ENCODE peak calls at places on chromosomes 1 and 21, in four cellular contexts. One of them, this sample, is unnamed.
A peak's percentile ranks its signal among the peaks of the same experiment; 100 is the strongest.

GRCh38 chr1:201430790-201431189 is 9.3 kb upstream of the TNNI1 start:
- DNase-seq in astrocyte of the spinal cord: no peak
- DNase-seq in GM19239: no peak
- DNase-seq in T-helper 17 cell: no peak
- DNase-seq in this sample: no peak

GRCh38 chr1:52056937-52057231 is 789 bp downstream of the BTF3L4 start:
- DNase-seq in astrocyte of the spinal cord: no peak
- DNase-seq in GM19239: no peak
- DNase-seq in T-helper 17 cell: no peak
- DNase-seq in this sample: no peak

GRCh38 chr1:90948301-90948700 is 73.5 kb downstream of the ZNF644 start:
- DNase-seq in astrocyte of the spinal cord: no peak
- DNase-seq in GM19239: no peak
- DNase-seq in T-helper 17 cell: no peak
- DNase-seq in this sample: no peak

GRCh38 chr1:236051107-236051885 is 13.6 kb downstream of the NID1 start:
- DNase-seq in astrocyte of the spinal cord: peak; percentile 41
- DNase-seq in GM19239: no peak
- DNase-seq in T-helper 17 cell: no peak
- DNase-seq in this sample: no peak

GRCh38 chr1:208161005-208161404 is 83.2 kb downstream of the PLXNA2 start:
- DNase-seq in astrocyte of the spinal cord: no peak
- DNase-seq in GM19239: no peak
- DNase-seq in T-helper 17 cell: no peak
- DNase-seq in this sample: no peak

GRCh38 chr1:162855461-162856150 is 5.4 kb downstream of the CCDC190 start:
- DNase-seq in astrocyte of the spinal cord: peak; percentile 89
- DNase-seq in GM19239: no peak
- DNase-seq in T-helper 17 cell: no peak
- DNase-seq in this sample: no peak

GRCh38 chr1:87213126-87213496 is 115.6 kb upstream of the LMO4 start:
- DNase-seq in astrocyte of the spinal cord: no peak
- DNase-seq in GM19239: no peak
- DNase-seq in T-helper 17 cell: no peak
- DNase-seq in this sample: no peak

GRCh38 chr1:184890539-184890973 is 83.8 kb downstream of the NIBAN1 start:
- DNase-seq in astrocyte of the spinal cord: peak; percentile 46
- DNase-seq in GM19239: no peak
- DNase-seq in T-helper 17 cell: peak; percentile 38
- DNase-seq in this sample: peak; percentile 21

GRCh38 chr21:14260459-14260764 is 44.5 kb downstream of the RBM11 start:
- DNase-seq in astrocyte of the spinal cord: no peak
- DNase-seq in GM19239: no peak
- DNase-seq in T-helper 17 cell: no peak
- DNase-seq in this sample: no peak

GRCh38 chr1:23868848-23869450 is 859 bp upstream of the FUCA1 start:
- DNase-seq in astrocyte of the spinal cord: no peak
- DNase-seq in GM19239: no peak
- DNase-seq in T-helper 17 cell: no peak
- DNase-seq in this sample: peak; percentile 69

GRCh38 chr1:6030144-6030543 is 15.5 kb upstream of the KCNAB2 start:
- DNase-seq in astrocyte of the spinal cord: no peak
- DNase-seq in GM19239: no peak
- DNase-seq in T-helper 17 cell: no peak
- DNase-seq in this sample: no peak

GRCh38 chr1:84726593-84727275 is 36.5 kb upstream of the SSX2IP start:
- DNase-seq in astrocyte of the spinal cord: peak; percentile 33
- DNase-seq in GM19239: no peak
- DNase-seq in T-helper 17 cell: no peak
- DNase-seq in this sample: no peak

GRCh38 chr21:34031835-34032370 is 41.5 kb upstream of the MRPS6 start:
- DNase-seq in astrocyte of the spinal cord: no peak
- DNase-seq in GM19239: no peak
- DNase-seq in T-helper 17 cell: no peak
- DNase-seq in this sample: no peak

GRCh38 chr1:54364613-54365012 is 41.6 kb downstream of the SSBP3 start:
- DNase-seq in astrocyte of the spinal cord: no peak
- DNase-seq in GM19239: no peak
- DNase-seq in T-helper 17 cell: no peak
- DNase-seq in this sample: no peak

GRCh38 chr21:44057055-44057454 is 44.9 kb downstream of the TRAPPC10 start:
- DNase-seq in astrocyte of the spinal cord: no peak
- DNase-seq in GM19239: no peak
- DNase-seq in T-helper 17 cell: no peak
- DNase-seq in this sample: no peak

GRCh38 chr1:1364266-1364665 is 5.9 kb upstream of the MXRA8 start:
- DNase-seq in astrocyte of the spinal cord: no peak
- DNase-seq in GM19239: no peak
- DNase-seq in T-helper 17 cell: no peak
- DNase-seq in this sample: no peak

GRCh38 chr1:235468970-235469369 is 35.3 kb downstream of the B3GALNT2 start:
- DNase-seq in astrocyte of the spinal cord: peak; percentile 73
- DNase-seq in GM19239: no peak
- DNase-seq in T-helper 17 cell: no peak
- DNase-seq in this sample: no peak

GRCh38 chr1:109293026-109293425 is 10.1 kb upstream of the PSRC1 start:
- DNase-seq in astrocyte of the spinal cord: no peak
- DNase-seq in GM19239: no peak
- DNase-seq in T-helper 17 cell: no peak
- DNase-seq in this sample: no peak

GRCh38 chr1:23558872-23559135 is 497 bp downstream of the ID3 start:
- DNase-seq in astrocyte of the spinal cord: no peak
- DNase-seq in GM19239: no peak
- DNase-seq in T-helper 17 cell: no peak
- DNase-seq in this sample: no peak

GRCh38 chr1:234593771-234594504 is 16.0 kb downstream of the IRF2BP2 start:
- DNase-seq in astrocyte of the spinal cord: no peak
- DNase-seq in GM19239: no peak
- DNase-seq in T-helper 17 cell: no peak
- DNase-seq in this sample: no peak

GRCh38 chr1:8962812-8963669 is 17.4 kb downstream of the CA6 start:
- DNase-seq in astrocyte of the spinal cord: no peak
- DNase-seq in GM19239: peak; percentile 68
- DNase-seq in T-helper 17 cell: no peak
- DNase-seq in this sample: peak; percentile 47